ENCODE peak calls at places on chromosomes 4 and X, in five cellular contexts. O is right lobe of liver, L is A673, Y is Peyer's patch, J is psoas muscle. X is an unnamed sample.

GRCh38 chr4:54067163-54067562 is 2.8 kb upstream of the CHIC2 start:
- DNase-seq in J (peak; percentile 40), L (no peak), O (no peak), Y (peak; percentile 55), X (no peak)

GRCh38 chr4:76748649-76749048 is 149.3 kb downstream of the SOWAHB start:
- DNase-seq in L (peak; percentile 45), J (no peak), O (peak; percentile 67), Y (peak; percentile 68), X (peak; percentile 3)

GRCh38 chr4:83358410-83358809 is 23.8 kb upstream of the HPSE start:
- DNase-seq in L (no peak), O (no peak), Y (no peak), J (no peak), X (no peak)

GRCh38 chrX:47218920-47219815 is 687 bp downstream of the CDK16 start:
- DNase-seq in J (peak; percentile 69), Y (peak; percentile 73), O (peak; percentile 69), L (peak; percentile 40), X (peak; percentile 18)

GRCh38 chr4:106583108-106583507 is 214.5 kb upstream of the GIMD1 start:
- DNase-seq in L (no peak), Y (no peak), J (no peak), O (no peak), X (no peak)

GRCh38 chr4:109432203-109432602 is 1.4 kb upstream of the SEC24B start:
- DNase-seq in J (no peak), L (no peak), O (no peak), Y (no peak), X (no peak)

GRCh38 chr4:120749445-120750151 is 172.9 kb downstream of the PRDM5 start:
- DNase-seq in L (no peak), Y (peak; percentile 58), J (no peak), O (no peak), X (no peak)

GRCh38 chr4:128658214-128658621 is 151.3 kb upstream of the JADE1 start:
- DNase-seq in Y (no peak), L (no peak), J (no peak), O (no peak), X (no peak)

GRCh38 chrX:76454456-76454927 is 27.0 kb downstream of the MAGEE1 start:
- DNase-seq in J (no peak), Y (no peak), O (no peak), L (peak; percentile 24), X (peak; percentile 33)

GRCh38 chr4:87574996-87575395 is 33.3 kb upstream of the DSPP start:
- DNase-seq in O (no peak), L (no peak), Y (no peak), J (no peak), X (no peak)

GRCh38 chrX:17525266-17525665 is 150.3 kb downstream of the NHS start:
- DNase-seq in O (no peak), L (no peak), Y (no peak), J (no peak), X (no peak)

GRCh38 chrX:118254611-118255010 is 91.3 kb upstream of the WDR44 start:
- DNase-seq in J (no peak), O (no peak), Y (peak; percentile 83), L (peak; percentile 75), X (peak; percentile 9)

GRCh38 chrX:101759000-101759399 is 99.3 kb upstream of the ARMCX2 start:
- DNase-seq in O (no peak), L (peak; percentile 57), Y (no peak), J (no peak), X (peak; percentile 25)

GRCh38 chr4:111945014-111945413 is 200.2 kb upstream of the FAM241A start:
- DNase-seq in L (no peak), J (no peak), Y (no peak), O (no peak), X (no peak)

GRCh38 chrX:78104447-78105176 is 564 bp downstream of the PGK1 start:
- DNase-seq in Y (peak; percentile 80), L (peak; percentile 43), O (peak; percentile 74), J (peak; percentile 51), X (peak; percentile 34)

GRCh38 chr4:8393593-8394038 is 46.9 kb downstream of the ACOX3 start:
- DNase-seq in J (peak; percentile 80), Y (peak; percentile 57), O (no peak), L (no peak), X (no peak)

GRCh38 chr4:38574559-38575333 is 89.3 kb upstream of the KLF3 start:
- DNase-seq in O (peak; percentile 77), L (no peak), Y (peak; percentile 67), J (peak; percentile 63), X (no peak)

GRCh38 chr4:41215969-41216293 is 1.6 kb upstream of the APBB2 start:
- DNase-seq in L (no peak), O (no peak), Y (no peak), J (no peak), X (no peak)

GRCh38 chr4:687048-687974 is 1.6 kb downstream of the SLC49A3 start:
- DNase-seq in Y (peak; percentile 94), L (no peak), J (peak; percentile 95), O (peak; percentile 95), X (no peak)

GRCh38 chr4:41963105-41963504 is 18.5 kb upstream of the DCAF4L1 start:
- DNase-seq in L (peak; percentile 41), J (no peak), Y (no peak), O (no peak), X (peak; percentile 14)

GRCh38 chr4:150337709-150338108 is 244.2 kb upstream of the MAB21L2 start:
- DNase-seq in O (no peak), J (no peak), Y (no peak), L (no peak), X (no peak)

GRCh38 chrX:129768586-129769466 is 10.9 kb upstream of the SASH3 start:
- DNase-seq in Y (no peak), J (no peak), L (no peak), O (peak; percentile 20), X (no peak)

GRCh38 chr4:173170210-173170778 is 1.7 kb downstream of the GALNT7 start:
- DNase-seq in O (no peak), L (peak; percentile 59), J (no peak), Y (no peak), X (no peak)

GRCh38 chr4:140242357-140243284 is 88.6 kb upstream of the MAML3 start:
- DNase-seq in Y (peak; percentile 74), L (no peak), O (no peak), J (no peak), X (no peak)

GRCh38 chrX:36383491-36383890 is 464.0 kb downstream of the CFAP47 start:
- DNase-seq in J (no peak), O (no peak), L (no peak), Y (no peak), X (no peak)

GRCh38 chr4:3307486-3307885 is 14.7 kb downstream of the RGS12 start:
- DNase-seq in L (no peak), O (peak; percentile 42), J (no peak), Y (no peak), X (no peak)

GRCh38 chr4:137075586-137075985 is 456.7 kb downstream of the PCDH18 start:
- DNase-seq in J (no peak), L (no peak), Y (no peak), O (no peak), X (no peak)

GRCh38 chrX:74535633-74536141 is 78.7 kb downstream of the RLIM start:
- DNase-seq in L (peak; percentile 86), O (peak; percentile 82), J (peak; percentile 77), Y (peak; percentile 85), X (no peak)

GRCh38 chr4:154049457-154050181 is 260.7 kb upstream of the SFRP2 start:
- DNase-seq in J (no peak), L (peak; percentile 14), Y (no peak), O (no peak), X (no peak)

GRCh38 chr4:68434277-68434676 is 13.0 kb upstream of the TMPRSS11E start:
- DNase-seq in L (no peak), J (no peak), Y (no peak), O (no peak), X (no peak)
- H3K4me1 ChIP-seq in L (no peaks in the 10 kb centered on the region), J (no peaks in the 10 kb centered on the region), Y (no peaks in the 10 kb centered on the region), O (no peaks in the 10 kb centered on the region), X (peaks cover 33% of the 10 kb centered on the region)

GRCh38 chr4:65670331-65671031 is at the start of gene EPHA5:
- DNase-seq in J (peak; percentile 40), L (peak; percentile 93), O (peak; percentile 56), Y (no peak), X (peak; percentile 12)

GRCh38 chr4:65669981-65670330 is 333 bp downstream of the EPHA5 start:
- DNase-seq in J (no peak), O (no peak), L (no peak), Y (no peak), X (no peak)

GRCh38 chr4:65669008-65669971 is 999 bp downstream of the EPHA5 start:
- DNase-seq in J (no peak), O (peak; percentile 51), Y (no peak), L (no peak), X (no peak)

GRCh38 chr4:65668201-65669007 is 1.9 kb downstream of the EPHA5 start:
- DNase-seq in O (no peak), L (peak; percentile 44), Y (no peak), J (no peak), X (no peak)

DNA sequence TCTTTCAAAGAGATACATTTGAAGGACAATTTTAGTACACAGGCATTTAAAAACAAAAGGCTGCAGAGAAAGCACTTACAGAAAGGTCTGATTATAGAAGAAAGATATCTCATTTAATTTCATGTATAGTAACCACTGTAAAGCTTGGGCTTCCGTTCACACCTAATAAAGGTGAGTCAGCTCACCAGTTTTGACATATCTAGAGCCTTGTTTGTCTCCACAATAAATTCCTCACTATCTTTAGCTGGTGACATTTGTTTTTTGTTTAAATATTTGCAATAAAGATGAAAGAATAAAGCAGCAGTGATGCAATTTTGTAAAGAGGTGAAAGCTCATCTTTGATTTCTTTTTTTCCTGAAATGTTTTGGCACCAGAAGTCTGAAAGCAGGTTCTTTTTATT is 1.1 kb upstream of the EPHA5 start:
- DNase-seq in L (no peak), O (no peak), J (no peak), Y (no peak), X (no peak)
- H3K4me1 ChIP-seq in L (peaks cover 20% of the 10 kb centered on the region), O (peaks cover 22% of the 10 kb centered on the region), J (no peaks in the 10 kb centered on the region), Y (no peaks in the 10 kb centered on the region), X (no peaks in the 10 kb centered on the region)

GRCh38 chr4:94534401-94535312 is 82.9 kb downstream of the PDLIM5 start:
- DNase-seq in L (no peak), O (no peak), Y (no peak), J (no peak), X (no peak)
- H3K4me1 ChIP-seq in L (peaks cover 87% of the 10 kb centered on the region), O (peaks cover 61% of the 10 kb centered on the region), Y (no peaks in the 10 kb centered on the region), J (peaks cover 94% of the 10 kb centered on the region), X (no peaks in the 10 kb centered on the region)

GRCh38 chrX:150607200-150607599 is 38.8 kb downstream of the MTM1 start:
- DNase-seq in J (no peak), Y (no peak), L (no peak), O (no peak), X (no peak)

GRCh38 chrX:150602743-150603142 is 34.3 kb downstream of the MTM1 start:
- DNase-seq in L (no peak), O (no peak), Y (no peak), J (no peak), X (no peak)

GRCh38 chrX:150610038-150610437 is 41.6 kb downstream of the MTM1 start:
- DNase-seq in L (no peak), J (no peak), O (no peak), Y (no peak), X (no peak)

GRCh38 chrX:150602296-150602695 is 33.9 kb downstream of the MTM1 start:
- DNase-seq in Y (no peak), J (no peak), L (no peak), O (no peak), X (no peak)

DNA sequence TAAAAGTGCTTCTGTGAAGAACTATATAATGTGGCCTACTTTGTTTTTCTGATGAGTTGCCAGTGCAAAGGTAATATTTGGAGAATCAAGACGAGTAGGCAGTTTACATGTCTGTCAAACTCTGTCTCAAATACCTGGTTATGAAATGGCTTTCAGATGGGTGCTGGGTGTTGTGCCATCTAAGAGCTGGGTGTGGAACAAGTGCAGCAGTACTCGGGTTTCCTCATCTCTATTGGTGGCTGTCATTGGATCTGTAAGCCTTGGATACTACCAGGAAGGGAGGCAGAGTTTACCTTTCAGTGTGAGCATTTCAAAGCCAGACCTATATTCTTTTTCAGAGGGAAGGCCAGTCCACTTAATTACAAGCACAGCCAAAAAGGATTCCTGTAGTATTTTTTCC is 37.2 kb downstream of the MTM1 start:
- DNase-seq in J (no peak), Y (no peak), L (no peak), O (no peak), X (no peak)
- H3K4me1 ChIP-seq in J (no peaks in the 10 kb centered on the region), Y (no peaks in the 10 kb centered on the region), L (no peaks in the 10 kb centered on the region), O (peaks cover 7% of the 10 kb centered on the region), X (no peaks in the 10 kb centered on the region)

X was measured in CD4-positive, alpha-beta memory T cell.